ENCODE peak calls at places on chromosome 4, in ten cellular contexts. H, G, R, Y, W, N, I, B, V and K are unnamed samples.
A peak's percentile ranks its signal among the peaks of the same experiment; 100 is the strongest.

GRCh38 chr4:94175553-94176260 is 32.0 kb upstream of the SMARCAD1 start:
- DNase-seq in H (no peak), G (no peak), R (no peak), Y (no peak), W (no peak), N (no peak), I (no peak), B (no peak), V (no peak), K (no peak)

GRCh38 chr4:47669946-47670345 is 167.9 kb downstream of the CORIN start:
- DNase-seq in H (no peak), G (no peak), R (no peak), Y (no peak), W (no peak), N (no peak), I (no peak), B (no peak), V (no peak), K (no peak)

GRCh38 chr4:126361287-126361686 is 1046.5 kb downstream of the FAT4 start:
- DNase-seq in H (no peak), G (no peak), R (no peak), Y (no peak), W (no peak), N (no peak), I (no peak), B (no peak), V (no peak), K (no peak)

GRCh38 chr4:76851375-76851774 is 46.6 kb downstream of the SOWAHB start:
- DNase-seq in H (no peak), G (no peak), R (no peak), Y (no peak), W (no peak), N (no peak), I (no peak), B (no peak), V (no peak), K (no peak)

GRCh38 chr4:173504181-173504503 is 25.9 kb downstream of the HAND2 start:
- DNase-seq in H (no peak), G (peak; percentile 31), R (no peak), Y (no peak), W (no peak), N (no peak), I (no peak), B (no peak), V (peak; percentile 89), K (no peak)

GRCh38 chr4:86926428-86927086 is 8.3 kb upstream of the AFF1 start:
- DNase-seq in H (no peak), G (no peak), R (no peak), Y (no peak), W (no peak), N (no peak), I (peak; percentile 37), B (no peak), V (no peak), K (no peak)

GRCh38 chr4:174248407-174248806 is 35.1 kb downstream of the FBXO8 start:
- DNase-seq in H (no peak), G (no peak), R (no peak), Y (no peak), W (no peak), N (no peak), I (no peak), B (no peak), V (no peak), K (no peak)

GRCh38 chr4:92012899-92013867 is 290.6 kb upstream of the GRID2 start:
- DNase-seq in H (no peak), G (no peak), R (peak; percentile 35), Y (no peak), W (peak; percentile 80), N (no peak), I (no peak), B (peak; percentile 88), V (no peak), K (no peak)

GRCh38 chr4:139436122-139436521 is 17.8 kb upstream of the RAB33B start:
- DNase-seq in H (no peak), G (no peak), R (no peak), Y (no peak), W (no peak), N (no peak), I (peak; percentile 12), B (no peak), V (no peak), K (peak; percentile 59)

DNA sequence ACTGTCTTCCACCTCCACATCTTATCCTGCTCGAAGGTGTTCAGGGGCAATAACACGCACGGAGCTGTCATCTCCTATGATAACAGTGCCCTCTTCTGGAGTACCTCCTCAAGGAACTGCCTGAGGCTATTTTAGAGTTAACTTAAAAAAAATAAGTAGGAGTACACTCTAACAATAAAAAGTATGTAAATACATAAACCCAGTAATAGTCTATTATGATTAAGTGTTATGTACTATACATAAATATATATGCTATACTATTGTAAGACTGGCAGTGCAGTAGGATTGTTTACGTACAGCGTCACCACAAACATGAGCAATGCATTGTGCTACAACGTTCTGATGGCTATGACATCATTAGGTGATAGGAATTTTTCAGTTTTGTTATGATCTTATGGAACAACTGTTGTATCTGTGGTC is 34.5 kb upstream of the TLR2 start:
- DNase-seq in H (no peak), G (no peak), R (peak; percentile 21), Y (no peak), W (no peak), N (no peak), I (no peak), B (no peak), V (no peak), K (no peak)
- TF ChIP-seq EP300 in H (no peak), G (no peak), R (no peak), Y (no peak), W (no peak), N (no peak), I (no peak), B (no peak), V (no peak), K (no peak)

GRCh38 chr4:105546086-105546485 is 6.3 kb upstream of the ARHGEF38 start:
- DNase-seq in H (no peak), G (no peak), R (no peak), Y (no peak), W (no peak), N (no peak), I (no peak), B (no peak), V (no peak), K (no peak)

GRCh38 chr4:105548483-105548882 is 3.9 kb upstream of the ARHGEF38 start:
- DNase-seq in H (no peak), G (no peak), R (no peak), Y (no peak), W (no peak), N (no peak), I (no peak), B (no peak), V (no peak), K (no peak)

GRCh38 chr4:105551968-105552746 is at the start of gene ARHGEF38:
- DNase-seq in H (no peak), G (no peak), R (no peak), Y (no peak), W (peak; percentile 77), N (no peak), I (no peak), B (peak; percentile 72), V (no peak), K (no peak)

GRCh38 chr4:105547769-105548168 is 4.7 kb upstream of the ARHGEF38 start:
- DNase-seq in H (no peak), G (no peak), R (no peak), Y (no peak), W (no peak), N (no peak), I (no peak), B (no peak), V (no peak), K (no peak)

DNA sequence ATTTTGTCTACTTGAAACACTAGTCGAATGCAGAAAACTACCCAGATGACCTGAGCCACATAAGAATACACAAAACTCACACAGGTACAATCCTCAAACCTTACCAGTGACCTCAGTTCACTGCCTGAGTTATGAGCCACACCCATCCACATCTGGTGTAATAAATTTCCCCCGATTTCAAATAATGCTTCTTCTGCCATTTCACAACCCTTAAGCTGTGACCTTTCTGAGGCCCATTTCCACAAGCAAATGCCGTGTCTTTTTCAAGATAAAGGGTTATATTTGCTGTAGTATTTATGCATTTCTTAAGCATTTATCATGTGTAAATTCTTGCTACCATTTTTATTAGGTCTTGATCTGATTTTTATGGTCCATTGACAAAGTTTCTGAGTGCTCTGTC is 1.8 kb upstream of the ARHGEF38 start:
- DNase-seq in H (no peak), G (no peak), R (no peak), Y (no peak), W (peak; percentile 11), N (no peak), I (no peak), B (no peak), V (no peak), K (no peak)
- H3K27ac ChIP-seq in H (no peak overlapping the region), G (peak overlapping the region; percentile 10), R (no peak overlapping the region), Y (no peak overlapping the region), W (peak overlapping the region; percentile 89), N (no peak overlapping the region), I (no peak overlapping the region), B (no peak overlapping the region), V (no peak overlapping the region), K (no peak overlapping the region)

DNA sequence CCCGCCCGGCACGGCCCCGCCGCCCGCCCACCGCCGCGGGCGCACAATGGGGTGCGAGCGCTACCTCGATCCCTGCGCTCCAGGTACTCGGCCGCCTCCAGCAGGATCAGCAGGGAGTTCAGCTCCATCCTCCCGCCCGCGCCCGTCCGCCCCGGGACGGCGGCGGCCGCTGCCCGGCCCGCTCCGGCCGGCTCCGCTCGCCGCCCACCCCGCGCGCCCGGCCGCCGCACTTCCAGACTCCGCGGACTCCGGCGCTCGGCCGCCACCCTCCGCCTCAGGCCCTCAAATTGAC is at the start of gene MXD4:
- DNase-seq in H (no peak), G (no peak), R (no peak), Y (no peak), W (no peak), N (no peak), I (no peak), B (no peak), V (no peak), K (no peak)
- TF ChIP-seq POLR2A in H (peak; percentile 51), G (peak; percentile 70), R (no peak), Y (peak; percentile 35), W (no peak), N (no peak), I (no peak), B (no peak), V (no peak), K (no peak)

GRCh38 chr4:11440481-11441181 is 11.9 kb upstream of the HS3ST1 start:
- DNase-seq in H (no peak), G (no peak), R (no peak), Y (no peak), W (no peak), N (no peak), I (no peak), B (no peak), V (no peak), K (no peak)

GRCh38 chr4:11439836-11440235 is 11.1 kb upstream of the HS3ST1 start:
- DNase-seq in H (no peak), G (no peak), R (no peak), Y (no peak), W (no peak), N (no peak), I (no peak), B (no peak), V (peak; percentile 57), K (no peak)

GRCh38 chr4:11436084-11436483 is 7.4 kb upstream of the HS3ST1 start:
- DNase-seq in H (no peak), G (no peak), R (no peak), Y (no peak), W (no peak), N (no peak), I (no peak), B (no peak), V (no peak), K (no peak)

GRCh38 chr4:11438647-11439046 is 10.0 kb upstream of the HS3ST1 start:
- DNase-seq in H (no peak), G (no peak), R (no peak), Y (no peak), W (no peak), N (no peak), I (no peak), B (no peak), V (peak; percentile 21), K (no peak)

GRCh38 chr4:11436673-11437072 is 8.0 kb upstream of the HS3ST1 start:
- DNase-seq in H (no peak), G (no peak), R (no peak), Y (no peak), W (no peak), N (no peak), I (no peak), B (no peak), V (no peak), K (no peak)
- TF ChIP-seq EP300 in H (no peak), G (no peak), R (no peak), Y (no peak), W (no peak), N (no peak), I (no peak), B (no peak), V (no peak), K (no peak)